ENCODE peak calls at places on chromosomes 1 and 21, in five cellular contexts. A is K562, F is IMR-90, S is HepG2, X is GM12878. N is an unnamed sample.

GRCh38 chr21:38983560-38983959 is 177.8 kb downstream of the ETS2 start:
- DNase-seq in A (no peak), F (no peak), S (no peak), X (no peak), N (no peak)

GRCh38 chr1:45684402-45684801 is 1.9 kb downstream of the GPBP1L1 start:
- DNase-seq in A (no peak), F (no peak), S (no peak), X (no peak), N (no peak)

GRCh38 chr1:190444464-190444863 is 33.2 kb downstream of the BRINP3 start:
- DNase-seq in A (no peak), F (no peak), S (no peak), X (no peak), N (no peak)

GRCh38 chr1:61951731-61952585 is 209.7 kb downstream of the PATJ start:
- DNase-seq in A (no peak), F (peak; percentile 28), S (no peak), X (no peak), N (no peak)

GRCh38 chr1:18539171-18539570 is 58.4 kb downstream of the KLHDC7A start:
- DNase-seq in A (no peak), F (no peak), S (no peak), X (no peak), N (no peak)

GRCh38 chr1:43388613-43389012 is 987 bp downstream of the MED8 start:
- DNase-seq in A (peak; percentile 36), F (no peak), S (no peak), X (no peak), N (no peak)

GRCh38 chr1:1075148-1075935 is 1.2 kb upstream of the RNF223 start:
- DNase-seq in A (no peak), F (no peak), S (no peak), X (no peak), N (no peak)

GRCh38 chr1:24724345-24725208 is 20.7 kb upstream of the CLIC4 start:
- DNase-seq in A (peak; percentile 41), F (peak; percentile 84), S (peak; percentile 96), X (no peak), N (peak; percentile 85)

GRCh38 chr1:8315573-8316475 is 2.1 kb upstream of the SLC45A1 start:
- DNase-seq in A (no peak), F (no peak), S (peak; percentile 69), X (no peak), N (peak; percentile 29)

GRCh38 chr1:238653693-238654321 is 732.6 kb upstream of the CHRM3 start:
- DNase-seq in A (no peak), F (peak; percentile 77), S (no peak), X (no peak), N (no peak)

GRCh38 chr1:54835131-54835898 is 34.2 kb upstream of the TTC22 start:
- DNase-seq in A (no peak), F (no peak), S (no peak), X (no peak), N (no peak)

GRCh38 chr1:207822602-207823451 is 71.0 kb downstream of the CD46 start:
- DNase-seq in A (peak; percentile 82), F (peak; percentile 22), S (no peak), X (peak; percentile 96), N (peak; percentile 92)

GRCh38 chr1:41891403-41891896 is 27.3 kb downstream of the HIVEP3 start:
- DNase-seq in A (peak; percentile 56), F (peak; percentile 54), S (peak; percentile 10), X (peak; percentile 68), N (no peak)

GRCh38 chr21:46054031-46054430 is 43.9 kb upstream of the COL6A2 start:
- DNase-seq in A (no peak), F (no peak), S (no peak), X (no peak), N (no peak)

GRCh38 chr1:10299174-10299573 is 88.8 kb downstream of the KIF1B start:
- DNase-seq in A (no peak), F (no peak), S (no peak), X (peak; percentile 2), N (no peak)

GRCh38 chr1:8663090-8663802 is 154.2 kb downstream of the RERE start:
- DNase-seq in A (no peak), F (no peak), S (peak; percentile 54), X (no peak), N (no peak)

GRCh38 chr1:169086603-169087455 is 19.7 kb upstream of the ATP1B1 start:
- DNase-seq in A (no peak), F (peak; percentile 37), S (peak; percentile 65), X (no peak), N (no peak)
- TF ChIP-seq CEBPB in A (no peak), F (no peak), S (no peak), X (no peak), N (no peak)

GRCh38 chr1:93324486-93325464 is 20.9 kb upstream of the DR1 start:
- DNase-seq in A (no peak), F (peak; percentile 81), S (no peak), X (no peak), N (peak; percentile 50)
- TF ChIP-seq RAD21 in A (no peak), F (no peak), S (no peak), X (no peak), N (no peak)

DNA sequence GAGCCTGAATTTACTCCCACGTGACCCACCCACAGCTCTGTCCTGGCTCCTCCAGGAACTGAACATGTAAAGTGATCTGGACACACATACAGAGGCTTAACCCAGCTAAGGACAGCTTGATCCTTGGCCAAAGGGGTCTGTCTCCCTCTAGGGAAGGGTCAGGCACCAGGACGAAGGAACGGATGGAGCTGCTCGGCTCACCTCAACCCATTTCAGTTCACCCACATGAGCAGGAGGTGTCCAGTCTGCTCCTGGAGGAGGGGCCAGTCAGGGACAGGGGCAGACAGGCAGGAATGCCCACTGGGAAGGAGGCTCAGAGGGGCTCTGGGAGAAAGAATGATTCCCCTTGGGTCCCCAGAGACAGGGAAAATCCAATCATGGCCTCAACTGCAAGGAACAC is 567.2 kb downstream of the PTPRU start:
- DNase-seq in A (no peak), F (no peak), S (no peak), X (no peak), N (no peak)
- TF ChIP-seq SMC3 in A (no peak), F (no peak), S (no peak), X (no peak), N (no peak)

DNA sequence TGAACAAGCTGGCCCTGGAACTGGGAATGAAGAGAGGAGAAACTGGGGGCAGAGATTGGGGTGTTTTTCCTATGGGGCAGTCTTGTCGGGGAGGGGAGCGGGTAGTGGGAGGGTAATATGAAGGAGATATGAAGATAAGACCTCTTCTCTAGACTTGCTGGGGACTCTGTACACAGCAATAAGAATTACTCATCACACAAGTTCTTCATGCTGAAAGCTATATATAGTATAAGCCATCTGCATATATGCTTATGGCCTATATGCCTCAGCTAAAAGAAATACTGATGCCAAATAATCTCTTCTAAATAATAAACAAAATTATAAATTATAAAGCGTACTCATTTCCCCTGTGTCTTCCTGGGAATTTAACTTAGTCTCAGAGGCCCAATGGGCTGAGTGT is 7.9 kb downstream of the RHEX start:
- DNase-seq in A (no peak), F (no peak), S (no peak), X (no peak), N (no peak)
- TF ChIP-seq CEBPB in A (no peak), F (no peak), S (no peak), X (no peak), N (no peak)

DNA sequence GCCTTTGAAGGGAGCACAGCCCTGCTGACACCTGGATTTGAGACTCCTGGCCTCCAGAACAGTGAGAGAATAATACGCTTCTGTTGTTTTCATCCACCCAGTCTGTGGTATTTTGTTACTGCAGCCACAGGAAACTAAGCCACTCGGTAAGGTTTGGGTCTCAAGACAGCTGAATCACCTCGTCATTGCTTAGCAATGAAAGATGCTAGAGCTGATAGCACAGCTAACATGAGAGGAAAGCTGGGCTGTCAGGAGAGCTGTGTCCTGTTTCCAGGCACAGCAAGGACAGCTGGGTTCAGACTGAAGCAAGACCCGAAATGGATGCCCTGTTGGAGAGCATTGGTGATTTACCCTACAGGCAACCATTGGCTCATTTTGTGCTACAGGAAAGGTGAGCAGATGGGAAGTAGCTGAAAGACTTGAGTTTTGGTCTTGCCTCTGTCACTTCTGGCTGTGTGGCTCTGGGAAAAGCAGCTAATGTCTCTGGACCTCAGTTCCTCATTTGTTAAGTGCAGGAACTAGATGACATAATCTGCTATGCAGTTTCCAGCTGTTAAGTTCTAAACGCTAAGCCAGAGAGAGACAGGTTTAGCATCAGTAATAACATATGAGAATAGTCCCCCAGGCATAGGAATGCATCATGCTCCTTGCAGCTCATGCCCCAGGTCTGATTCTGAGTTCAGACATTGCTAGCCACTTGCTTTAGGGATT is 58.0 kb downstream of the CLIC6 start:
- DNase-seq in A (no peak), F (peak; percentile 43), S (no peak), X (no peak), N (no peak)
- TF ChIP-seq RAD21 in A (no peak), F (no peak), S (no peak), X (no peak), N (no peak)

N was measured in A549.